ENCODE peak calls at places on chromosomes 12 and 14, in six cellular contexts. O is type B pancreatic cell; C is endothelial cell of umbilical vein; Y is progenitor cell of endocrine pancreas; J is PC-3; Q is activated CD8-positive, alpha-beta T cell treated with anti-CD3 and anti-CD28 coated beads for 36 hours. Z is an unnamed sample.

GRCh38 chr14:65222434-65222833 is 120.1 kb upstream of the MAX start:
- DNase-seq in C (peak; percentile 80), Q (peak; percentile 74), Y (no peak), J (peak; percentile 78), O (no peak), Z (peak; percentile 60)

GRCh38 chr12:76563061-76563460 is 3.5 kb upstream of the OSBPL8 start:
- DNase-seq in O (no peak), Y (no peak), J (peak; percentile 40), Q (no peak), C (no peak), Z (no peak)

GRCh38 chr14:87133073-87133815 is 859.7 kb downstream of the GALC start:
- DNase-seq in J (peak; percentile 35), O (no peak), Q (no peak), Y (no peak), C (no peak), Z (no peak)

GRCh38 chr12:3962661-3963483 is 89.7 kb upstream of the PARP11 start:
- DNase-seq in J (no peak), C (no peak), Y (no peak), O (no peak), Q (peak; percentile 79), Z (no peak)

GRCh38 chr12:109131522-109132050 is 15.2 kb downstream of the ACACB start:
- DNase-seq in Y (no peak), J (no peak), Q (no peak), C (no peak), O (no peak), Z (no peak)

GRCh38 chr12:127811988-127812387 is 455.0 kb upstream of the TMEM132C start:
- DNase-seq in Q (no peak), J (no peak), O (no peak), C (no peak), Y (no peak), Z (no peak)

GRCh38 chr12:64090047-64090446 is 132.0 kb downstream of the KICS2 start:
- DNase-seq in Q (no peak), O (no peak), C (no peak), J (no peak), Y (no peak), Z (no peak)

GRCh38 chr12:6074979-6075585 is 49.4 kb downstream of the VWF start:
- DNase-seq in J (no peak), Y (no peak), C (peak; percentile 49), Q (peak; percentile 81), O (no peak), Z (no peak)

GRCh38 chr12:80778005-80778541 is 61.4 kb downstream of the MYF5 start:
- DNase-seq in Y (no peak), Q (peak; percentile 57), O (no peak), C (peak; percentile 92), J (peak; percentile 52), Z (peak; percentile 71)

GRCh38 chr14:65962952-65963351 is 523.2 kb upstream of the CCDC196 start:
- DNase-seq in J (no peak), Y (no peak), O (no peak), C (no peak), Q (no peak), Z (no peak)

GRCh38 chr12:4257442-4257841 is 16.1 kb upstream of the CCND2 start:
- DNase-seq in O (no peak), Q (no peak), Y (no peak), J (no peak), C (no peak), Z (no peak)

DNA sequence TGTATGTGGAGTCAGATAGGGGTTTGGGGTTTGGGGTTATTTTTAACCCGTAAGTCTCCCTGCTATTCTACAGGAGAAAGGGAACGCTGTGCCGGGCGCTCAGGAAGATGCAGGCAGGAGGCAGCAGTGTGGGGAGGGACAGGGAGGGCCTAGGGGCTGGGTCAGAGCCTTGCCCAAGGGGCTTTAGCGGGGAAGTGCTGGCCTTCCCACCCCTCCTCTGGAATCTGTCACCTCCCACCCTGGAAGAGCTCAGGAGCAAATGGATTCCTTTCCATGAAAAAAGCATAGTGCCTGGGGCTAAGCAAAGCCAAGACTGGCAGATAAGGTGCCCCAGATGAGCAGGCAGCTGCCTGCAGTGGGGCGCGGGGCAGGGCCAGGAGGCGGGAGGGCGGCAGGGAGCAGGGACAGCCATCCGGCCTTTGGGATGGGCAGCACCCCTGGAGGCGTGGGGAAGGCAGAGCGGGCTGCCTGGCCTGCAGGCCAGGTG is 7.3 kb upstream of the INF2 start:
- DNase-seq in C (no peak), Y (no peak), O (no peak), Q (no peak), J (peak; percentile 58), Z (no peak)
- TF ChIP-seq CTCF in C (no peak), Y (no peak), O (no peak), Q (no peak), J (no peak), Z (no peak)

GRCh38 chr14:75578786-75579781 is 664 bp downstream of the FLVCR2 start:
- DNase-seq in J (no peak), Q (no peak), O (no peak), C (peak; percentile 61), Y (peak; percentile 10), Z (peak; percentile 39)
- TF ChIP-seq CTCF in J (peak; percentile 39), Q (no peak), O (peak; percentile 40), C (peak; percentile 36), Y (peak; percentile 23), Z (no peak)

GRCh38 chr14:71454513-71455332 is 477.5 kb upstream of the RGS6 start:
- DNase-seq in Q (no peak), Y (no peak), C (no peak), J (no peak), O (no peak), Z (no peak)
- TF ChIP-seq CTCF in Q (no peak), Y (no peak), C (no peak), J (no peak), O (no peak), Z (no peak)

GRCh38 chr12:69057742-69058141 is 124.8 kb upstream of the CPM start:
- DNase-seq in O (no peak), Y (no peak), C (no peak), Q (no peak), J (no peak), Z (no peak)
- TF ChIP-seq CTCF in O (no peak), Y (no peak), C (no peak), Q (no peak), J (no peak), Z (no peak)

DNA sequence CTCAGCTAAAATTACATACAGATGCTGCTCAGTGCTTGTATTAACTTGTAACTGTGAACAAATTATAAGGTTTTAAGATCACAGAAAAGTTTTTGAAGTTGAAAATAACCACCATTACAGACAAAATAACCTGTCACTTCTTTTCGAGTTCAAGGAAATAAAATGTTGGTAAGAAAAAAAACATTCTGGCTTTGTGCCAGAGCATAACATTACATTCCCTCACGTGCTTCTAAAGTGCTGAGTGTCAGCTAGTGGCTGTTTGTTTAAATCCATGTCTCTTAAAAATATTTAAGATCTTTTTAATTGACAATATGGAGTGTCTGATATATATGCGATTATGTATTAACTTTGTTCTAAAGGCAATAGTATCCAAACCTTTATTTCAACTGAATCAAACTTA is 27.2 kb upstream of the ADAMTS20 start:
- DNase-seq in C (peak; percentile 7), O (no peak), Y (no peak), J (no peak), Q (no peak), Z (no peak)
- TF ChIP-seq CTCF in C (no peak), O (no peak), Y (no peak), J (no peak), Q (no peak), Z (no peak)

GRCh38 chr14:63045612-63046320 is 508 bp upstream of the KCNH5 start:
- DNase-seq in O (peak; percentile 80), Y (peak; percentile 76), J (no peak), Q (no peak), C (no peak), Z (no peak)

GRCh38 chr14:63045234-63045611 is at the start of gene KCNH5:
- DNase-seq in J (peak; percentile 22), C (peak; percentile 50), O (peak; percentile 80), Y (peak; percentile 73), Q (peak; percentile 20), Z (no peak)

DNA sequence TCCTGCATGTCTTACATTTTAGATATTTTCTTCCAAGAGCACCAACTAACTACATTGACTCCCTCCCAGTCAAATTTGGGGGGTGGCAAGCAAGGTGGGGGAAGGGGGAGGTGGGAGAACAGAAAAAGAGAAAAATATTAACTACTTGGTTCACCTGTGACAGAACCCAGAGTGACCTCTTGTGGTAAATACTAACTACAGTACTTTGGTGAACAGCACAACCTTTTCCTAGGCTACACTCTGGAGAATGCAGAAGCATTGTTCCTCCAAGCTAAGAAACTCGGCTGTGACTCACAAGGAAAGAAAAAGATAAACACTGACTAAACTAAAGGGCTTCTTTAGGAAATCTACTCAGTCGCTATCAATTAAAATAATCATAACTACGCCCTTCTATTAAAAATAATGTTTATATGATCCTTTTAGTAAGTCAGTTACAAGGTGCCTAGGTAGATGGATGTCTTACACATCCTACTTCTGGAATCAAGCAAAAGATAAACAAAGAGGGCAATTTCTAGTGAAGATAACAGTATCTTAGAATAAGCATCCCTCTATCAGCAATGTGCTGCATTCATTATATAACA is 5.4 kb downstream of the KCNH5 start:
- DNase-seq in J (peak; percentile 86), O (no peak), Y (no peak), C (peak; percentile 66), Q (no peak), Z (no peak)
- TF ChIP-seq CTCF in J (peak; percentile 71), O (peak; percentile 72), Y (peak; percentile 82), C (peak; percentile 24), Q (no peak), Z (no peak)